ENCODE peak calls at places on chromosomes 3 and 15, in six cellular contexts. P is spleen, Y is NCI-H1436, T is GM04504, C is uterus, V is T-helper 9 cell. X is an unnamed sample.
A peak's percentile ranks its signal among the peaks of the same experiment; 100 is the strongest.

GRCh38 chr3:61772439-61772838 is 211.1 kb downstream of the PTPRG start:
- DNase-seq in T (no peak), P (no peak), Y (no peak), V (no peak), C (no peak), X (no peak)

GRCh38 chr3:177596822-177597271 is 399.6 kb upstream of the TBL1XR1 start:
- DNase-seq in C (no peak), P (no peak), V (no peak), Y (no peak), T (no peak), X (no peak)

GRCh38 chr3:37347941-37348340 is 173.6 kb upstream of the LRRFIP2 start:
- DNase-seq in P (no peak), V (no peak), C (no peak), Y (no peak), T (no peak), X (no peak)

GRCh38 chr3:169822540-169822939 is 9.8 kb upstream of the LRRC34 start:
- DNase-seq in V (no peak), Y (no peak), T (no peak), C (no peak), P (no peak), X (no peak)

GRCh38 chr3:32842531-32842931 is 24.7 kb downstream of the TRIM71 start:
- DNase-seq in Y (no peak), C (no peak), V (no peak), P (no peak), T (no peak), X (no peak)

GRCh38 chr15:94023520-94023919 is 207.8 kb upstream of the MCTP2 start:
- DNase-seq in C (no peak), T (no peak), P (no peak), Y (no peak), V (no peak), X (no peak)

GRCh38 chr15:73081321-73081958 is 29.2 kb downstream of the NEO1 start:
- DNase-seq in Y (peak; percentile 66), V (no peak), C (no peak), T (peak; percentile 32), P (no peak), X (no peak)

GRCh38 chr3:101070260-101071121 is 77.3 kb upstream of the ABI3BP start:
- DNase-seq in V (peak; percentile 31), P (peak; percentile 79), T (no peak), C (no peak), Y (peak; percentile 48), X (no peak)

GRCh38 chr15:76274226-76274625 is 37.0 kb downstream of the ETFA start:
- DNase-seq in V (no peak), P (no peak), Y (no peak), C (no peak), T (peak; percentile 8), X (no peak)

GRCh38 chr3:149581248-149581647 is 76.6 kb downstream of the WWTR1 start:
- DNase-seq in T (no peak), C (no peak), P (no peak), Y (no peak), V (no peak), X (no peak)

GRCh38 chr3:169133178-169134161 is 530.0 kb downstream of the MECOM start:
- DNase-seq in V (no peak), C (no peak), T (no peak), P (no peak), Y (peak; percentile 13), X (no peak)

GRCh38 chr3:98994128-98994762 is 92.8 kb upstream of the DCBLD2 start:
- DNase-seq in P (no peak), T (no peak), V (no peak), Y (no peak), C (no peak), X (no peak)

GRCh38 chr15:89088605-89089315 is 504 bp downstream of the ABHD2 start:
- DNase-seq in C (no peak), V (peak; percentile 6), P (peak; percentile 89), Y (no peak), T (no peak), X (no peak)

GRCh38 chr3:175606650-175607318 is 747.6 kb downstream of the NAALADL2 start:
- DNase-seq in P (no peak), Y (no peak), C (no peak), V (no peak), T (no peak), X (no peak)

GRCh38 chr3:8793242-8793641 is 23.8 kb upstream of the OXTR start:
- DNase-seq in T (peak; percentile 66), P (no peak), V (no peak), C (no peak), Y (no peak), X (no peak)

GRCh38 chr3:169354774-169355501 is 308.6 kb downstream of the MECOM start:
- DNase-seq in Y (peak; percentile 93), P (no peak), V (no peak), C (no peak), T (no peak), X (no peak)

GRCh38 chr3:126912491-126913195 is 70.3 kb upstream of the PLXNA1 start:
- DNase-seq in P (peak; percentile 76), C (no peak), T (no peak), Y (no peak), V (no peak), X (no peak)

GRCh38 chr3:78726545-78726944 is 1041.3 kb downstream of the ROBO1 start:
- DNase-seq in V (no peak), P (no peak), Y (no peak), C (no peak), T (no peak), X (no peak)

GRCh38 chr15:26045516-26045915 is 182.4 kb upstream of the ATP10A start:
- DNase-seq in T (no peak), P (no peak), Y (no peak), C (no peak), V (no peak), X (no peak)

GRCh38 chr3:114223146-114223545 is 14.2 kb downstream of the ZNF80 start:
- DNase-seq in P (no peak), T (no peak), Y (no peak), V (no peak), C (no peak), X (no peak)

GRCh38 chr3:99774467-99774866 is 43.2 kb upstream of the CMSS1 start:
- DNase-seq in V (no peak), T (peak; percentile 72), P (no peak), C (no peak), Y (no peak), X (no peak)

GRCh38 chr3:23481660-23482278 is 278.6 kb downstream of the UBE2E2 start:
- DNase-seq in V (no peak), C (no peak), Y (no peak), T (no peak), P (no peak), X (no peak)

GRCh38 chr15:56772868-56773639 is 39.7 kb upstream of the ZNF280D start:
- DNase-seq in P (no peak), Y (no peak), C (no peak), T (no peak), V (no peak), X (no peak)

GRCh38 chr3:179682681-179683080 is 29.8 kb downstream of the USP13 start:
- DNase-seq in V (no peak), P (no peak), C (no peak), T (no peak), Y (no peak), X (no peak)

GRCh38 chr15:28943611-28944230 is 57.9 kb downstream of the APBA2 start:
- DNase-seq in V (no peak), Y (no peak), P (peak; percentile 69), T (no peak), C (no peak), X (no peak)